ENCODE peak calls at places on chromosome 10, in nine cellular contexts. F is GM06990, K is transverse colon, T is astrocyte of the spinal cord, I is ovary, Q is heart left ventricle, S is bronchial epithelial cell, N is left ventricle myocardium inferior, O is cardiac fibroblast. J is an unnamed sample.

GRCh38 chr10:36880898-36881297 is 244.5 kb upstream of the ANKRD30A start:
- DNase-seq in F (no peak), K (no peak), T (peak; percentile 29), I (no peak), Q (no peak), S (peak; percentile 34), N (no peak), O (peak; percentile 66), J (peak; percentile 68)

GRCh38 chr10:34889004-34889869 is 74.1 kb upstream of the PARD3 start:
- DNase-seq in F (no peak), K (no peak), T (no peak), I (no peak), Q (no peak), S (peak; percentile 44), N (no peak), O (peak; percentile 9), J (no peak)

GRCh38 chr10:68151453-68151852 is 42.2 kb downstream of the MYPN start:
- DNase-seq in F (no peak), K (no peak), T (no peak), I (no peak), Q (no peak), S (no peak), N (no peak), O (no peak), J (no peak)

GRCh38 chr10:22712959-22713852 is 1.2 kb downstream of the PIP4K2A start:
- DNase-seq in F (peak; percentile 55), K (peak; percentile 40), T (peak; percentile 22), I (peak; percentile 22), Q (peak; percentile 32), S (no peak), N (no peak), O (peak; percentile 55), J (no peak)

GRCh38 chr10:89574348-89574747 is 39.0 kb upstream of the SLC16A12 start:
- DNase-seq in F (no peak), K (no peak), T (no peak), I (no peak), Q (no peak), S (no peak), N (no peak), O (peak; percentile 54), J (peak; percentile 52)

GRCh38 chr10:17835688-17836087 is 26.5 kb downstream of the MRC1 start:
- DNase-seq in F (no peak), K (no peak), T (peak; percentile 78), I (no peak), Q (no peak), S (peak; percentile 90), N (no peak), O (peak; percentile 90), J (peak; percentile 87)

GRCh38 chr10:35339946-35340345 is 3.6 kb downstream of the CCNY start:
- DNase-seq in F (peak; percentile 72), K (no peak), T (no peak), I (no peak), Q (no peak), S (peak; percentile 41), N (no peak), O (peak; percentile 53), J (no peak)

GRCh38 chr10:71323407-71323806 is 4.3 kb downstream of the SLC29A3 start:
- DNase-seq in F (no peak), K (no peak), T (no peak), I (no peak), Q (no peak), S (peak; percentile 56), N (no peak), O (peak; percentile 54), J (peak; percentile 19)

GRCh38 chr10:9311702-9312499 is 1257.4 kb downstream of the GATA3 start:
- DNase-seq in F (no peak), K (no peak), T (no peak), I (no peak), Q (no peak), S (peak; percentile 13), N (no peak), O (no peak), J (no peak)

GRCh38 chr10:60441515-60441914 is 51.8 kb upstream of the ANK3 start:
- DNase-seq in F (no peak), K (no peak), T (no peak), I (no peak), Q (no peak), S (peak; percentile 40), N (no peak), O (no peak), J (peak; percentile 63)

GRCh38 chr10:99172130-99172738 is 63.4 kb downstream of the HPSE2 start:
- DNase-seq in F (no peak), K (peak; percentile 34), T (peak; percentile 8), I (no peak), Q (no peak), S (peak; percentile 59), N (no peak), O (peak; percentile 33), J (peak; percentile 0)

GRCh38 chr10:132305654-132306340 is 2.0 kb downstream of the STK32C start:
- DNase-seq in F (no peak), K (no peak), T (no peak), I (no peak), Q (peak; percentile 15), S (no peak), N (no peak), O (no peak), J (no peak)

DNA sequence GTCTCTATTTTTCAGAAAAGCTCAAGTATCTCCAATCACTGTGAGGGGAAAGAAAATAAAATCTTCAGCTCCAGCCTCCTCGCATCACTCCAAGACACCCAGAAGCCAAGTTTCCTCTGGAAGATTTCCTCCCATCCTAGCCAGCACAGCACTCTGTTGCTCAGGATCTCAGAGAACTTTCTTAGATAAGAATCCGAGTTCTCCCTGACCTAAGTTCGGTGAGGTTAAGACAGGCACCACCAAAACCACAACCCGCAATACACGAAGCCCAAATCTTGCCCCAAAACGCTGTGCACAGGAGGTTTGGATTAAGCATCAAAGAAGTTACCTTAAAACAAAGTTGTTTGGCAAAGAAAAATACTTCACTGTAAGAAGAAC is 4.2 kb downstream of the FAM53B start:
- DNase-seq in F (no peak), K (no peak), T (no peak), I (no peak), Q (no peak), S (no peak), N (no peak), O (no peak), J (peak; percentile 68)
- H3K4me3 ChIP-seq in F (no peak overlapping the region), K (no peak overlapping the region), T (no peak overlapping the region), I (no peak overlapping the region), Q (no peak overlapping the region), S (no peak overlapping the region), N (peak overlapping the region; percentile 82), O (no peak overlapping the region), J (peak overlapping the region; percentile 0)

DNA sequence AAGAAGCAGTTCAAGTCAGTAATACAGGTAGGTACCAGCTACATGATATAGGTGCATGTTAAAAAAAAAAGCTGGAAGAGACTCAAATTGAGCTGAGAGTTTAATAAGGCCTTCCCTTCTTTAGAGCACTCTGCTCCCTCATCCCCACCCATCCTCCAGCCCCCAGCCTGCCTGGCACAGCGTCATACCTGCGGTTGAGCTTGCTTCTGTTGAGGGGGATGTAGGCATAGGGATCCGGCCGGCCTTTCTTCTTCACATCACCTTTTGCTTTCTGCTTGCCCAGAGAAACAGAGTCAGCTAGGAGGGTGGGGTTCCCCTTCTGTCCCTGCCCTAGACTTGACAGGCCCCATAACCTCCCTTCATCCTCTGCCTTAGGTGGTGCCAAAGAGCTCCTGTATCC is 23.8 kb upstream of the FRAT2 start:
- DNase-seq in F (no peak), K (no peak), T (no peak), I (no peak), Q (no peak), S (no peak), N (no peak), O (no peak), J (no peak)
- TF ChIP-seq CTCF in F (no peak), K (no peak), T (no peak), I (no peak), Q (no peak), S (no peak), N (no peak), O (no peak), J (no peak)

GRCh38 chr10:123149568-123150228 is 1.8 kb downstream of the HMX2 start:
- DNase-seq in F (peak; percentile 78), K (no peak), T (no peak), I (no peak), Q (no peak), S (no peak), N (no peak), O (no peak), J (no peak)

GRCh38 chr10:123150229-123150985 is 2.5 kb downstream of the HMX2 start:
- DNase-seq in F (no peak), K (no peak), T (no peak), I (no peak), Q (no peak), S (no peak), N (no peak), O (no peak), J (no peak)

GRCh38 chr10:123153486-123154091 is 613 bp upstream of the BUB3 start:
- DNase-seq in F (no peak), K (no peak), T (no peak), I (no peak), Q (no peak), S (no peak), N (no peak), O (no peak), J (no peak)

GRCh38 chr10:123149162-123149567 is 1.2 kb downstream of the HMX2 start:
- DNase-seq in F (no peak), K (no peak), T (no peak), I (no peak), Q (no peak), S (no peak), N (no peak), O (no peak), J (no peak)

GRCh38 chr10:123150986-123151738 is 3.0 kb upstream of the BUB3 start:
- DNase-seq in F (peak; percentile 82), K (no peak), T (no peak), I (no peak), Q (no peak), S (no peak), N (no peak), O (no peak), J (no peak)
- H3K4me3 ChIP-seq in F (peak overlapping the region; percentile 75), K (peak overlapping the region; percentile 39), T (no peak overlapping the region), I (no peak overlapping the region), Q (peak overlapping the region; percentile 14), S (peak overlapping the region; percentile 20), N (peak overlapping the region; percentile 47), O (no peak overlapping the region), J (no peak overlapping the region)

GRCh38 chr10:74063256-74063655 is 65.3 kb downstream of the VCL start:
- DNase-seq in F (no peak), K (no peak), T (peak; percentile 53), I (no peak), Q (no peak), S (no peak), N (no peak), O (peak; percentile 69), J (peak; percentile 49)

GRCh38 chr10:74055383-74056065 is 57.6 kb downstream of the VCL start:
- DNase-seq in F (no peak), K (no peak), T (no peak), I (no peak), Q (no peak), S (peak; percentile 58), N (no peak), O (peak; percentile 43), J (no peak)

GRCh38 chr10:74056081-74056818 is 58.3 kb downstream of the VCL start:
- DNase-seq in F (peak; percentile 40), K (no peak), T (peak; percentile 70), I (no peak), Q (no peak), S (peak; percentile 66), N (no peak), O (peak; percentile 85), J (peak; percentile 87)

GRCh38 chr10:74058071-74058470 is 60.2 kb downstream of the VCL start:
- DNase-seq in F (peak; percentile 22), K (no peak), T (no peak), I (no peak), Q (no peak), S (no peak), N (no peak), O (no peak), J (no peak)

GRCh38 chr10:74058658-74059057 is 60.7 kb downstream of the VCL start:
- DNase-seq in F (no peak), K (no peak), T (no peak), I (no peak), Q (no peak), S (no peak), N (no peak), O (no peak), J (no peak)
- TF ChIP-seq CTCF in F (peak; percentile 43), K (no peak), T (no peak), I (no peak), Q (no peak), S (no peak), N (peak; percentile 9), O (no peak), J (no peak)